ENCODE peak calls at places on chromosomes 16 and 17, in eight cellular contexts. X, E, B, N, I, K, Z and M are unnamed samples.
A peak's percentile ranks its signal among the peaks of the same experiment; 100 is the strongest.

GRCh38 chr16:79563919-79564318 is 36.6 kb downstream of the MAF start:
- DNase-seq in E (no peak), K (no peak), I (no peak), Z (no peak), X (no peak), N (no peak), B (no peak), M (no peak)

GRCh38 chr17:37490022-37490587 is 414 bp downstream of the DUSP14 start:
- DNase-seq in X (peak; percentile 61), N (peak; percentile 81), B (peak; percentile 60), E (peak; percentile 63), K (no peak), I (peak; percentile 83), Z (peak; percentile 38), M (no peak)

GRCh38 chr17:80441133-80441578 is 26.2 kb downstream of the ENDOV start:
- DNase-seq in K (no peak), X (peak; percentile 28), E (peak; percentile 61), I (peak; percentile 95), Z (peak; percentile 40), N (no peak), B (no peak), M (no peak)

GRCh38 chr16:67661101-67661661 is 421 bp downstream of the PARD6A start:
- DNase-seq in N (peak; percentile 73), X (peak; percentile 56), K (no peak), I (peak; percentile 76), B (no peak), E (peak; percentile 42), Z (peak; percentile 45), M (no peak)

GRCh38 chr16:30528799-30529457 is 2.6 kb upstream of the ZNF768 start:
- DNase-seq in E (no peak), X (no peak), I (no peak), Z (no peak), N (no peak), B (no peak), K (no peak), M (no peak)

GRCh38 chr16:48478418-48478817 is 93.2 kb upstream of the SIAH1 start:
- DNase-seq in B (no peak), K (no peak), E (peak; percentile 40), Z (no peak), I (no peak), X (peak; percentile 21), N (no peak), M (no peak)

GRCh38 chr16:22333457-22333994 is 36.3 kb downstream of the POLR3E start:
- DNase-seq in K (no peak), E (no peak), I (peak; percentile 34), N (peak; percentile 63), B (no peak), X (no peak), Z (no peak), M (no peak)

GRCh38 chr17:41937970-41938851 is 7.8 kb downstream of the ODAD4 start:
- DNase-seq in X (no peak), E (no peak), N (no peak), Z (no peak), I (no peak), B (no peak), K (no peak), M (no peak)

GRCh38 chr17:79186406-79186805 is 111.8 kb downstream of the ENGASE start:
- DNase-seq in I (no peak), B (no peak), X (no peak), K (no peak), Z (no peak), N (no peak), E (no peak), M (no peak)

GRCh38 chr16:80265624-80266306 is 275.0 kb upstream of the DYNLRB2 start:
- DNase-seq in N (no peak), X (peak; percentile 21), I (no peak), K (no peak), Z (no peak), B (no peak), E (no peak), M (no peak)

GRCh38 chr16:54627616-54628015 is 303.0 kb upstream of the IRX5 start:
- DNase-seq in E (peak; percentile 40), I (no peak), Z (no peak), B (no peak), N (no peak), K (no peak), X (peak; percentile 4), M (no peak)

GRCh38 chr16:73713301-73713700 is 583.3 kb upstream of the PSMD7 start:
- DNase-seq in Z (no peak), K (no peak), N (no peak), I (no peak), X (no peak), E (no peak), B (no peak), M (no peak)

GRCh38 chr16:31202402-31203385 is at the start of gene PYCARD:
- DNase-seq in X (peak; percentile 43), K (no peak), I (peak; percentile 79), E (peak; percentile 63), B (peak; percentile 66), N (peak; percentile 81), Z (peak; percentile 17), M (peak; percentile 57)

GRCh38 chr17:62804822-62805221 is 3.3 kb downstream of the MARCHF10 start:
- DNase-seq in B (no peak), Z (no peak), X (peak; percentile 83), I (no peak), E (no peak), K (no peak), N (no peak), M (peak; percentile 87)

GRCh38 chr17:50107790-50108414 is 12.8 kb downstream of the PDK2 start:
- DNase-seq in N (no peak), X (peak; percentile 47), B (no peak), Z (peak; percentile 56), I (no peak), E (no peak), K (no peak), M (peak; percentile 84)

GRCh38 chr17:82978765-82979349 is 100.6 kb upstream of the METRNL start:
- DNase-seq in X (no peak), N (no peak), B (no peak), K (peak; percentile 33), Z (no peak), E (no peak), I (no peak), M (no peak)

GRCh38 chr17:68456529-68457167 is 648 bp downstream of the WIPI1 start:
- DNase-seq in X (peak; percentile 92), I (peak; percentile 68), N (peak; percentile 92), B (peak; percentile 69), E (peak; percentile 95), K (no peak), Z (peak; percentile 79), M (peak; percentile 88)

GRCh38 chr17:5380491-5381135 is 38.8 kb downstream of the NUP88 start:
- DNase-seq in Z (no peak), B (no peak), E (peak; percentile 5), N (no peak), X (no peak), K (no peak), I (no peak), M (no peak)

DNA sequence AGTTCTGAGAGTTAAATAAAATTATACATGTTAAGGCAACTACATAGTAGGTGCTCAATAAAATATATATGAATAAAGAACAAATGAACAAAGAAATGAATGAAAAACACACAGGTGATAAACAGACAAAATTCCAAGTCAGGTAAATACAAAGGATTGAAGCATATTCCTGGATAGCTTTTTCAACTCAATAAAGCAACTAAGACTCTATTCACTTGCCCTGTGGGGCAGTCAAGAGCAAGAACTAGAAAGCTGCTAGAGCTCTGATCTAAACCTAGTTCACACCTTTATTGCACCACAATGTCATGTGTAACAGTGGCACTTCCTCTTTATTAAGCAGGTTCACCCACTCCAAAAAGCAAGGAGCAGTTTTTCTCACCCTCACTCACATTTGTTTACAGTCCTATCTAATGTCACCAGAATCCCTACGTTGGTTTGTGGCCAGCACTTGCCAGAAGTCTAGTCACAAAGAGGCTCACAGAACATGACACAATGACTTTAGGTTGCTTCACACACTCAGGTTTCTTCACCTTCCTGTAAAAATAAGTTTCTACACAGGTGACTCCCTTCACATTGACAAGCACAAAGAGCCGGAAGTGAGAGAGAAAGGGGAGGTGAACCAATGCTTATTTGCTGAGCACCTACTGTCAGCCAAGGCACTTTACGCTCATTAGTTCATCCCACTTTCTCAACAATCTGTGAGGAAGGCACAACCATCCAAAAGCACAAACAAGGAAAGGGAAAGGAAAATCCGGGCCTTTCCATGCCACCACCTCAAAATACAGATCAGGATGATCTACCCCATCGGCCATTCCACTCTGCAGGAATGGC is 70.8 kb downstream of the XPO6 start:
- DNase-seq in B (peak; percentile 60), E (no peak), I (no peak), X (no peak), N (no peak), Z (no peak), K (peak; percentile 90), M (no peak)
- H3K4me1 ChIP-seq in B (no peaks in the 10 kb centered on the region), E (no peaks in the 10 kb centered on the region), I (no peaks in the 10 kb centered on the region), X (no peaks in the 10 kb centered on the region), N (no peaks in the 10 kb centered on the region), Z (peaks cover 5% of the 10 kb centered on the region), K (peaks cover 26% of the 10 kb centered on the region), M (peaks cover 11% of the 10 kb centered on the region)

GRCh38 chr17:77493901-77494663 is 353.3 kb downstream of the SEC14L1 start:
- DNase-seq in Z (no peak), E (no peak), N (peak; percentile 43), X (no peak), K (no peak), B (no peak), I (no peak), M (peak; percentile 28)
- H3K27ac ChIP-seq in Z (no peak overlapping the region), E (peak overlapping the region; percentile 10), N (peak overlapping the region; percentile 80), X (peak overlapping the region; percentile 10), K (no peak overlapping the region), B (no peak overlapping the region), I (no peak overlapping the region), M (no peak overlapping the region)

GRCh38 chr17:2055494-2056220 is 754 bp downstream of the HIC1 start:
- DNase-seq in K (no peak), B (no peak), Z (no peak), E (peak; percentile 70), X (no peak), I (no peak), N (peak; percentile 68), M (no peak)
- H3K4me1 ChIP-seq in K (peaks cover 23% of the 10 kb centered on the region), B (no peaks in the 10 kb centered on the region), Z (peaks cover 7% of the 10 kb centered on the region), E (peaks cover 9% of the 10 kb centered on the region), X (peaks cover 13% of the 10 kb centered on the region), I (peaks cover 20% of the 10 kb centered on the region), N (no peaks in the 10 kb centered on the region), M (no peaks in the 10 kb centered on the region)

GRCh38 chr17:57976594-57976993 is 11.5 kb downstream of the VEZF1 start:
- DNase-seq in N (no peak), I (no peak), K (no peak), E (no peak), B (no peak), Z (no peak), X (no peak), M (no peak)
- H3K27ac ChIP-seq in N (peak overlapping the region; percentile 53), I (no peak overlapping the region), K (no peak overlapping the region), E (no peak overlapping the region), B (no peak overlapping the region), Z (no peak overlapping the region), X (no peak overlapping the region), M (no peak overlapping the region)

GRCh38 chr17:73786286-73786743 is 142.1 kb upstream of the SDK2 start:
- DNase-seq in B (no peak), I (peak; percentile 81), K (no peak), Z (peak; percentile 53), E (no peak), X (no peak), N (no peak), M (no peak)
- H3K4me1 ChIP-seq in B (no peaks in the 10 kb centered on the region), I (peaks cover 32% of the 10 kb centered on the region), K (no peaks in the 10 kb centered on the region), Z (peaks cover 7% of the 10 kb centered on the region), E (peaks cover 35% of the 10 kb centered on the region), X (no peaks in the 10 kb centered on the region), N (no peaks in the 10 kb centered on the region), M (peaks cover 5% of the 10 kb centered on the region)